ENCODE peak calls at places on chromosomes 16 and 17, in five cellular contexts. One of them, this sample, is unnamed.
A peak's percentile ranks its signal among the peaks of the same experiment; 100 is the strongest.

GRCh38 chr17:75624714-75625345 is 8.4 kb upstream of the SMIM5 start:
- DNase-seq in HepG2: no peak
- DNase-seq in GM12878: no peak
- DNase-seq in SK-N-SH: no peak
- DNase-seq in K562: no peak
- DNase-seq in this sample: no peak

GRCh38 chr16:48546774-48547173 is 63.2 kb downstream of the N4BP1 start:
- DNase-seq in HepG2: peak; percentile 64
- DNase-seq in GM12878: no peak
- DNase-seq in SK-N-SH: no peak
- DNase-seq in K562: no peak
- DNase-seq in this sample: no peak

GRCh38 chr17:27545562-27546229 is 85.3 kb upstream of the LGALS9 start:
- DNase-seq in HepG2: no peak
- DNase-seq in GM12878: no peak
- DNase-seq in SK-N-SH: no peak
- DNase-seq in K562: no peak
- DNase-seq in this sample: no peak

GRCh38 chr17:79837888-79838540 is 1.2 kb downstream of the CBX4 start:
- DNase-seq in HepG2: no peak
- DNase-seq in GM12878: no peak
- DNase-seq in SK-N-SH: peak; percentile 62
- DNase-seq in K562: no peak
- DNase-seq in this sample: no peak

GRCh38 chr16:11202260-11203091 is 53.5 kb downstream of the SOCS1 start:
- DNase-seq in HepG2: no peak
- DNase-seq in GM12878: peak; percentile 62
- DNase-seq in SK-N-SH: no peak
- DNase-seq in K562: no peak
- DNase-seq in this sample: no peak

GRCh38 chr17:50163846-50164696 is 1.7 kb upstream of the SGCA start:
- DNase-seq in HepG2: no peak
- DNase-seq in GM12878: peak; percentile 56
- DNase-seq in SK-N-SH: no peak
- DNase-seq in K562: no peak
- DNase-seq in this sample: no peak

GRCh38 chr17:4738136-4739121 is 1.2 kb upstream of the ZMYND15 start:
- DNase-seq in HepG2: no peak
- DNase-seq in GM12878: no peak
- DNase-seq in SK-N-SH: no peak
- DNase-seq in K562: no peak
- DNase-seq in this sample: no peak

GRCh38 chr17:21282231-21282630 is 2.3 kb upstream of the MAP2K3 start:
- DNase-seq in HepG2: no peak
- DNase-seq in GM12878: no peak
- DNase-seq in SK-N-SH: no peak
- DNase-seq in K562: no peak
- DNase-seq in this sample: peak; percentile 67

GRCh38 chr16:13421726-13422125 is 498.2 kb upstream of the ERCC4 start:
- DNase-seq in HepG2: no peak
- DNase-seq in GM12878: no peak
- DNase-seq in SK-N-SH: no peak
- DNase-seq in K562: no peak
- DNase-seq in this sample: no peak

GRCh38 chr16:81600275-81600674 is 155.7 kb downstream of the CMIP start:
- DNase-seq in HepG2: peak; percentile 84
- DNase-seq in GM12878: no peak
- DNase-seq in SK-N-SH: peak; percentile 81
- DNase-seq in K562: no peak
- DNase-seq in this sample: no peak

GRCh38 chr17:28385037-28385797 is 13.7 kb downstream of the SARM1 start:
- DNase-seq in HepG2: no peak
- DNase-seq in GM12878: no peak
- DNase-seq in SK-N-SH: no peak
- DNase-seq in K562: no peak
- DNase-seq in this sample: no peak

GRCh38 chr17:5562661-5563360 is 21.5 kb downstream of the NLRP1 start:
- DNase-seq in HepG2: no peak
- DNase-seq in GM12878: no peak
- DNase-seq in SK-N-SH: no peak
- DNase-seq in K562: no peak
- DNase-seq in this sample: no peak

GRCh38 chr17:39966771-39967170 is 4.0 kb downstream of the GSDMA start:
- DNase-seq in HepG2: no peak
- DNase-seq in GM12878: no peak
- DNase-seq in SK-N-SH: no peak
- DNase-seq in K562: no peak
- DNase-seq in this sample: no peak

GRCh38 chr16:75379911-75380847 is 53.1 kb downstream of the CFDP1 start:
- DNase-seq in HepG2: no peak
- DNase-seq in GM12878: peak; percentile 60
- DNase-seq in SK-N-SH: no peak
- DNase-seq in K562: no peak
- DNase-seq in this sample: no peak

GRCh38 chr17:33387406-33387805 is 94.3 kb upstream of the ASIC2 start:
- DNase-seq in HepG2: no peak
- DNase-seq in GM12878: no peak
- DNase-seq in SK-N-SH: peak; percentile 10
- DNase-seq in K562: no peak
- DNase-seq in this sample: no peak

GRCh38 chr17:50318551-50319310 is 27.2 kb upstream of the XYLT2 start:
- DNase-seq in HepG2: no peak
- DNase-seq in GM12878: no peak
- DNase-seq in SK-N-SH: no peak
- DNase-seq in K562: no peak
- DNase-seq in this sample: no peak

GRCh38 chr17:39596543-39597267 is 11.0 kb downstream of the NEUROD2 start:
- DNase-seq in HepG2: no peak
- DNase-seq in GM12878: no peak
- DNase-seq in SK-N-SH: peak; percentile 61
- DNase-seq in K562: no peak
- DNase-seq in this sample: no peak

GRCh38 chr17:55726440-55726839 is 3.8 kb upstream of the TMEM100 start:
- DNase-seq in HepG2: no peak
- DNase-seq in GM12878: no peak
- DNase-seq in SK-N-SH: peak; percentile 73
- DNase-seq in K562: no peak
- DNase-seq in this sample: no peak

GRCh38 chr16:80594756-80595155 is 54.0 kb downstream of the DYNLRB2 start:
- DNase-seq in HepG2: no peak
- DNase-seq in GM12878: no peak
- DNase-seq in SK-N-SH: no peak
- DNase-seq in K562: no peak
- DNase-seq in this sample: no peak

GRCh38 chr16:52416888-52417287 is 130.1 kb downstream of the TOX3 start:
- DNase-seq in HepG2: no peak
- DNase-seq in GM12878: no peak
- DNase-seq in SK-N-SH: no peak
- DNase-seq in K562: no peak
- DNase-seq in this sample: no peak

GRCh38 chr17:17682737-17683675 is 1.7 kb downstream of the RAI1 start:
- DNase-seq in HepG2: no peak
- DNase-seq in GM12878: no peak
- DNase-seq in SK-N-SH: peak; percentile 83
- DNase-seq in K562: peak; percentile 27
- DNase-seq in this sample: no peak

GRCh38 chr16:88799569-88800276 is 3.9 kb upstream of the CDT1 start:
- DNase-seq in HepG2: no peak
- DNase-seq in GM12878: no peak
- DNase-seq in SK-N-SH: no peak
- DNase-seq in K562: peak; percentile 64
- DNase-seq in this sample: no peak

GRCh38 chr17:4708436-4708835 is 2.0 kb upstream of the ARRB2 start:
- DNase-seq in HepG2: peak; percentile 72
- DNase-seq in GM12878: no peak
- DNase-seq in SK-N-SH: no peak
- DNase-seq in K562: no peak
- DNase-seq in this sample: no peak

GRCh38 chr17:48606892-48607241 is 2.1 kb upstream of the HOXB6 start:
- DNase-seq in HepG2: no peak
- DNase-seq in GM12878: no peak
- DNase-seq in SK-N-SH: no peak
- DNase-seq in K562: no peak
- DNase-seq in this sample: no peak
- TF ChIP-seq RAD21 in HepG2: no peak
- TF ChIP-seq RAD21 in GM12878: no peak
- TF ChIP-seq RAD21 in SK-N-SH: no peak
- TF ChIP-seq RAD21 in K562: no peak
- TF ChIP-seq RAD21 in this sample: no peak

GRCh38 chr16:2234813-2235170 is 1.5 kb upstream of the DNASE1L2 start:
- DNase-seq in HepG2: no peak
- DNase-seq in GM12878: no peak
- DNase-seq in SK-N-SH: no peak
- DNase-seq in K562: no peak
- DNase-seq in this sample: no peak

GRCh38 chr16:2235234-2235651 is 1.0 kb upstream of the DNASE1L2 start:
- DNase-seq in HepG2: no peak
- DNase-seq in GM12878: no peak
- DNase-seq in SK-N-SH: peak; percentile 22
- DNase-seq in K562: no peak
- DNase-seq in this sample: no peak

GRCh38 chr16:2236362-2237075 is at the start of gene DNASE1L2:
- DNase-seq in HepG2: no peak
- DNase-seq in GM12878: no peak
- DNase-seq in SK-N-SH: peak; percentile 82
- DNase-seq in K562: no peak
- DNase-seq in this sample: no peak

GRCh38 chr16:2237076-2237551 is 870 bp downstream of the DNASE1L2 start:
- DNase-seq in HepG2: no peak
- DNase-seq in GM12878: no peak
- DNase-seq in SK-N-SH: no peak
- DNase-seq in K562: no peak
- DNase-seq in this sample: no peak

DNA sequence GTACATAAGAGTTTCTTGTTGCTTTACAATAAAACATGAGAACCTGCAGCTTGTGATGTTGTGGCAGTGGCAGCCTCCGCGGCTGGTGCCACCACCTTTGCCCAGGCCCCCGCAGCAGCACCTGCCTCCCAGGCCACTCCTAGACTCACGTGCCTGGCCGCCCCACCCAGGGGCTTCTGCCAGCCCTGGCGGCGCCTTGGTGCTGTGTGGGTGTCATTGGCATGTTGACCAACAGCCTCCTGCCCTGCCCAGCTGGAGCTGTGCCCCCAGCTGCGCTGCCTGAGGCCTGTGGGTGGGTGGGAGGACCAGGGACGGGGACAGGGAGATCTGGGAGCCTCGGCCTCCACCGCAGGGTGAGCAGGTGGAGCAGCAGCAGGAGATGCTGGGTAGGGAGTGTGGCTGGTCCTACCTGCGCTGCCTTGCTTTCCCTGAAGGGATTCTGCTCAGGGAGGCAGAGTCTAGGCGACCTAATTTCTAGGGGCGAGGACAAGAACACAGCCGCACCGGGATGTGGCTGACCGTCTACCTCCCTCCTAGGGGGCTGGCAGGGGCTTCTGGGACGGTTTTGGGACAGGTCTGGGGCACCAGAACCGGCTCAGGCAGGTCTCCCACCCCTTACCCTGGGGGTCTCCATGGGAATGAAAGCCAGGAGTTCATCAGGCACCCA is 416 bp upstream of the DNASE1L2 start:
- DNase-seq in HepG2: no peak
- DNase-seq in GM12878: no peak
- DNase-seq in SK-N-SH: no peak
- DNase-seq in K562: no peak
- DNase-seq in this sample: no peak
- H3K4me2 ChIP-seq in HepG2: peak overlapping the region; percentile 53
- H3K4me2 ChIP-seq in GM12878: no peak overlapping the region
- H3K4me2 ChIP-seq in SK-N-SH: no peak overlapping the region
- H3K4me2 ChIP-seq in K562: no peak overlapping the region
- H3K4me2 ChIP-seq in this sample: no peak overlapping the region

DNA sequence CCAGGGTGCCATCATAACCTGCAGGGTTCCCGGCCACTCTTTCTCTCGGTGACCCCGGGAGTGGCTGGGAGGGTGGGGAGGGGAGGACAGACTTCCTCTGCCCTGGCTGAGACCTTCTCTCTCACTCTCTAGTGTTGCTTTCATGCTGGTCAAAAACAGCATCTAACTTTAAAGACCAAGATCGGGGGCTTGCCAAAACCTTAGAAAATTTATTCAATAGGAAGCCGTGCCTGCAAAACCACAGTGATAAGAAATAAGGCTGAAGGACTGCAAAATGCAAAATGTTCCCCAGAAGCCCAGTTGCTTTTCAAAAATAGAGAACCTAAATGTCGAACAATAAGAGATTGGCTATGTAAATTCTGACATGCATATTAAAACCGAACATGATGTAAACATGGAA is 344.0 kb downstream of the FOXL1 start:
- DNase-seq in HepG2: no peak
- DNase-seq in GM12878: no peak
- DNase-seq in SK-N-SH: no peak
- DNase-seq in K562: no peak
- DNase-seq in this sample: no peak
- TF ChIP-seq ZBTB33 in HepG2: no peak
- TF ChIP-seq ZBTB33 in GM12878: no peak
- TF ChIP-seq ZBTB33 in SK-N-SH: no peak
- TF ChIP-seq ZBTB33 in K562: no peak
- TF ChIP-seq ZBTB33 in this sample: no peak

GRCh38 chr16:29696881-29697331 is 17.9 kb downstream of the QPRT start:
- DNase-seq in HepG2: no peak
- DNase-seq in GM12878: no peak
- DNase-seq in SK-N-SH: no peak
- DNase-seq in K562: no peak
- DNase-seq in this sample: no peak
- TF ChIP-seq RAD21 in HepG2: no peak
- TF ChIP-seq RAD21 in GM12878: no peak
- TF ChIP-seq RAD21 in SK-N-SH: no peak
- TF ChIP-seq RAD21 in K562: no peak
- TF ChIP-seq RAD21 in this sample: no peak

This sample was measured in HCT116.